ENCODE peak calls at places on chromosomes 13 and 19, in four cellular contexts. One of them, this sample, is unnamed.

GRCh38 chr13:66640231-66640630 is 589.9 kb downstream of the PCDH9 start:
- DNase-seq in stimulated activated CD4-positive, alpha-beta T cell treated with anti-CD3 and anti-CD28 coated beads, Interleukin-1b, Interleukin-23, amount 100 ng/mL, for 1 hour: no peak
- DNase-seq in activated naive CD8-positive, alpha-beta T cell treated with anti-CD3 and anti-CD28 coated beads, Interleukin-2, amount 10 ng/mL, durations not matched to agents 7 days and 5 days: no peak
- DNase-seq in activated CD4-positive, alpha-beta T cell treated with anti-CD3 and anti-CD28 coated beads, Interleukin-2, amount 50 U/mL, for 1 hour: no peak
- DNase-seq in this sample: no peak

GRCh38 chr13:41017744-41018582 is 1.2 kb downstream of the ELF1 start:
- DNase-seq in stimulated activated CD4-positive, alpha-beta T cell treated with anti-CD3 and anti-CD28 coated beads, Interleukin-1b, Interleukin-23, amount 100 ng/mL, for 1 hour: no peak
- DNase-seq in activated naive CD8-positive, alpha-beta T cell treated with anti-CD3 and anti-CD28 coated beads, Interleukin-2, amount 10 ng/mL, durations not matched to agents 7 days and 5 days: no peak
- DNase-seq in activated CD4-positive, alpha-beta T cell treated with anti-CD3 and anti-CD28 coated beads, Interleukin-2, amount 50 U/mL, for 1 hour: no peak
- DNase-seq in this sample: no peak

GRCh38 chr19:34345934-34346333 is 19.1 kb upstream of the GPI start:
- DNase-seq in stimulated activated CD4-positive, alpha-beta T cell treated with anti-CD3 and anti-CD28 coated beads, Interleukin-1b, Interleukin-23, amount 100 ng/mL, for 1 hour: peak
- DNase-seq in activated naive CD8-positive, alpha-beta T cell treated with anti-CD3 and anti-CD28 coated beads, Interleukin-2, amount 10 ng/mL, durations not matched to agents 7 days and 5 days: peak
- DNase-seq in activated CD4-positive, alpha-beta T cell treated with anti-CD3 and anti-CD28 coated beads, Interleukin-2, amount 50 U/mL, for 1 hour: peak
- DNase-seq in this sample: peak

GRCh38 chr19:57665261-57665806 is 3.4 kb upstream of the ZSCAN4 start:
- DNase-seq in stimulated activated CD4-positive, alpha-beta T cell treated with anti-CD3 and anti-CD28 coated beads, Interleukin-1b, Interleukin-23, amount 100 ng/mL, for 1 hour: no peak
- DNase-seq in activated naive CD8-positive, alpha-beta T cell treated with anti-CD3 and anti-CD28 coated beads, Interleukin-2, amount 10 ng/mL, durations not matched to agents 7 days and 5 days: no peak
- DNase-seq in activated CD4-positive, alpha-beta T cell treated with anti-CD3 and anti-CD28 coated beads, Interleukin-2, amount 50 U/mL, for 1 hour: no peak
- DNase-seq in this sample: no peak

GRCh38 chr19:35085947-35086346 is 29.7 kb upstream of the FXYD3 start:
- DNase-seq in stimulated activated CD4-positive, alpha-beta T cell treated with anti-CD3 and anti-CD28 coated beads, Interleukin-1b, Interleukin-23, amount 100 ng/mL, for 1 hour: no peak
- DNase-seq in activated naive CD8-positive, alpha-beta T cell treated with anti-CD3 and anti-CD28 coated beads, Interleukin-2, amount 10 ng/mL, durations not matched to agents 7 days and 5 days: no peak
- DNase-seq in activated CD4-positive, alpha-beta T cell treated with anti-CD3 and anti-CD28 coated beads, Interleukin-2, amount 50 U/mL, for 1 hour: no peak
- DNase-seq in this sample: no peak

GRCh38 chr13:21481359-21481758 is 22.3 kb upstream of the ZDHHC20 start:
- DNase-seq in stimulated activated CD4-positive, alpha-beta T cell treated with anti-CD3 and anti-CD28 coated beads, Interleukin-1b, Interleukin-23, amount 100 ng/mL, for 1 hour: no peak
- DNase-seq in activated naive CD8-positive, alpha-beta T cell treated with anti-CD3 and anti-CD28 coated beads, Interleukin-2, amount 10 ng/mL, durations not matched to agents 7 days and 5 days: no peak
- DNase-seq in activated CD4-positive, alpha-beta T cell treated with anti-CD3 and anti-CD28 coated beads, Interleukin-2, amount 50 U/mL, for 1 hour: no peak
- DNase-seq in this sample: no peak

GRCh38 chr19:43848821-43849220 is 21.7 kb downstream of the ZNF283 start:
- DNase-seq in stimulated activated CD4-positive, alpha-beta T cell treated with anti-CD3 and anti-CD28 coated beads, Interleukin-1b, Interleukin-23, amount 100 ng/mL, for 1 hour: no peak
- DNase-seq in activated naive CD8-positive, alpha-beta T cell treated with anti-CD3 and anti-CD28 coated beads, Interleukin-2, amount 10 ng/mL, durations not matched to agents 7 days and 5 days: no peak
- DNase-seq in activated CD4-positive, alpha-beta T cell treated with anti-CD3 and anti-CD28 coated beads, Interleukin-2, amount 50 U/mL, for 1 hour: no peak
- DNase-seq in this sample: no peak

GRCh38 chr19:43464089-43464775 is 1.2 kb downstream of the LYPD3 start:
- DNase-seq in stimulated activated CD4-positive, alpha-beta T cell treated with anti-CD3 and anti-CD28 coated beads, Interleukin-1b, Interleukin-23, amount 100 ng/mL, for 1 hour: peak
- DNase-seq in activated naive CD8-positive, alpha-beta T cell treated with anti-CD3 and anti-CD28 coated beads, Interleukin-2, amount 10 ng/mL, durations not matched to agents 7 days and 5 days: peak
- DNase-seq in activated CD4-positive, alpha-beta T cell treated with anti-CD3 and anti-CD28 coated beads, Interleukin-2, amount 50 U/mL, for 1 hour: no peak
- DNase-seq in this sample: peak

GRCh38 chr19:43687660-43687997 is 17.7 kb upstream of the PLAUR start:
- DNase-seq in stimulated activated CD4-positive, alpha-beta T cell treated with anti-CD3 and anti-CD28 coated beads, Interleukin-1b, Interleukin-23, amount 100 ng/mL, for 1 hour: no peak
- DNase-seq in activated naive CD8-positive, alpha-beta T cell treated with anti-CD3 and anti-CD28 coated beads, Interleukin-2, amount 10 ng/mL, durations not matched to agents 7 days and 5 days: no peak
- DNase-seq in activated CD4-positive, alpha-beta T cell treated with anti-CD3 and anti-CD28 coated beads, Interleukin-2, amount 50 U/mL, for 1 hour: no peak
- DNase-seq in this sample: no peak

GRCh38 chr13:23081901-23082300 is 98.9 kb upstream of the SGCG start:
- DNase-seq in stimulated activated CD4-positive, alpha-beta T cell treated with anti-CD3 and anti-CD28 coated beads, Interleukin-1b, Interleukin-23, amount 100 ng/mL, for 1 hour: no peak
- DNase-seq in activated naive CD8-positive, alpha-beta T cell treated with anti-CD3 and anti-CD28 coated beads, Interleukin-2, amount 10 ng/mL, durations not matched to agents 7 days and 5 days: no peak
- DNase-seq in activated CD4-positive, alpha-beta T cell treated with anti-CD3 and anti-CD28 coated beads, Interleukin-2, amount 50 U/mL, for 1 hour: no peak
- DNase-seq in this sample: no peak

GRCh38 chr13:113413178-113413897 is 40.0 kb downstream of the ADPRHL1 start:
- DNase-seq in stimulated activated CD4-positive, alpha-beta T cell treated with anti-CD3 and anti-CD28 coated beads, Interleukin-1b, Interleukin-23, amount 100 ng/mL, for 1 hour: no peak
- DNase-seq in activated naive CD8-positive, alpha-beta T cell treated with anti-CD3 and anti-CD28 coated beads, Interleukin-2, amount 10 ng/mL, durations not matched to agents 7 days and 5 days: no peak
- DNase-seq in activated CD4-positive, alpha-beta T cell treated with anti-CD3 and anti-CD28 coated beads, Interleukin-2, amount 50 U/mL, for 1 hour: no peak
- DNase-seq in this sample: no peak

GRCh38 chr13:36163809-36164308 is 32.7 kb upstream of the DCLK1 start:
- DNase-seq in stimulated activated CD4-positive, alpha-beta T cell treated with anti-CD3 and anti-CD28 coated beads, Interleukin-1b, Interleukin-23, amount 100 ng/mL, for 1 hour: no peak
- DNase-seq in activated naive CD8-positive, alpha-beta T cell treated with anti-CD3 and anti-CD28 coated beads, Interleukin-2, amount 10 ng/mL, durations not matched to agents 7 days and 5 days: no peak
- DNase-seq in activated CD4-positive, alpha-beta T cell treated with anti-CD3 and anti-CD28 coated beads, Interleukin-2, amount 50 U/mL, for 1 hour: no peak
- DNase-seq in this sample: peak

GRCh38 chr13:33228645-33229445 is 56.7 kb downstream of the STARD13 start:
- DNase-seq in stimulated activated CD4-positive, alpha-beta T cell treated with anti-CD3 and anti-CD28 coated beads, Interleukin-1b, Interleukin-23, amount 100 ng/mL, for 1 hour: no peak
- DNase-seq in activated naive CD8-positive, alpha-beta T cell treated with anti-CD3 and anti-CD28 coated beads, Interleukin-2, amount 10 ng/mL, durations not matched to agents 7 days and 5 days: no peak
- DNase-seq in activated CD4-positive, alpha-beta T cell treated with anti-CD3 and anti-CD28 coated beads, Interleukin-2, amount 50 U/mL, for 1 hour: no peak
- DNase-seq in this sample: peak

GRCh38 chr13:93690139-93690538 is 463.5 kb downstream of the GPC6 start:
- DNase-seq in stimulated activated CD4-positive, alpha-beta T cell treated with anti-CD3 and anti-CD28 coated beads, Interleukin-1b, Interleukin-23, amount 100 ng/mL, for 1 hour: no peak
- DNase-seq in activated naive CD8-positive, alpha-beta T cell treated with anti-CD3 and anti-CD28 coated beads, Interleukin-2, amount 10 ng/mL, durations not matched to agents 7 days and 5 days: no peak
- DNase-seq in activated CD4-positive, alpha-beta T cell treated with anti-CD3 and anti-CD28 coated beads, Interleukin-2, amount 50 U/mL, for 1 hour: no peak
- DNase-seq in this sample: no peak

GRCh38 chr13:42832341-42833153 is 51.2 kb downstream of the FAM216B start:
- DNase-seq in stimulated activated CD4-positive, alpha-beta T cell treated with anti-CD3 and anti-CD28 coated beads, Interleukin-1b, Interleukin-23, amount 100 ng/mL, for 1 hour: no peak
- DNase-seq in activated naive CD8-positive, alpha-beta T cell treated with anti-CD3 and anti-CD28 coated beads, Interleukin-2, amount 10 ng/mL, durations not matched to agents 7 days and 5 days: no peak
- DNase-seq in activated CD4-positive, alpha-beta T cell treated with anti-CD3 and anti-CD28 coated beads, Interleukin-2, amount 50 U/mL, for 1 hour: no peak
- DNase-seq in this sample: no peak

GRCh38 chr19:12847159-12848139 is 9.1 kb downstream of the MAST1 start:
- DNase-seq in stimulated activated CD4-positive, alpha-beta T cell treated with anti-CD3 and anti-CD28 coated beads, Interleukin-1b, Interleukin-23, amount 100 ng/mL, for 1 hour: peak
- DNase-seq in activated naive CD8-positive, alpha-beta T cell treated with anti-CD3 and anti-CD28 coated beads, Interleukin-2, amount 10 ng/mL, durations not matched to agents 7 days and 5 days: peak
- DNase-seq in activated CD4-positive, alpha-beta T cell treated with anti-CD3 and anti-CD28 coated beads, Interleukin-2, amount 50 U/mL, for 1 hour: peak
- DNase-seq in this sample: peak

GRCh38 chr19:35206379-35206778 is 22.2 kb downstream of the FAM187B start:
- DNase-seq in stimulated activated CD4-positive, alpha-beta T cell treated with anti-CD3 and anti-CD28 coated beads, Interleukin-1b, Interleukin-23, amount 100 ng/mL, for 1 hour: no peak
- DNase-seq in activated naive CD8-positive, alpha-beta T cell treated with anti-CD3 and anti-CD28 coated beads, Interleukin-2, amount 10 ng/mL, durations not matched to agents 7 days and 5 days: no peak
- DNase-seq in activated CD4-positive, alpha-beta T cell treated with anti-CD3 and anti-CD28 coated beads, Interleukin-2, amount 50 U/mL, for 1 hour: peak
- DNase-seq in this sample: no peak

GRCh38 chr13:76783798-76784197 is 102.4 kb downstream of the KCTD12 start:
- DNase-seq in stimulated activated CD4-positive, alpha-beta T cell treated with anti-CD3 and anti-CD28 coated beads, Interleukin-1b, Interleukin-23, amount 100 ng/mL, for 1 hour: no peak
- DNase-seq in activated naive CD8-positive, alpha-beta T cell treated with anti-CD3 and anti-CD28 coated beads, Interleukin-2, amount 10 ng/mL, durations not matched to agents 7 days and 5 days: no peak
- DNase-seq in activated CD4-positive, alpha-beta T cell treated with anti-CD3 and anti-CD28 coated beads, Interleukin-2, amount 50 U/mL, for 1 hour: no peak
- DNase-seq in this sample: no peak

GRCh38 chr13:83150616-83151307 is 731.5 kb downstream of the SLITRK1 start:
- DNase-seq in stimulated activated CD4-positive, alpha-beta T cell treated with anti-CD3 and anti-CD28 coated beads, Interleukin-1b, Interleukin-23, amount 100 ng/mL, for 1 hour: no peak
- DNase-seq in activated naive CD8-positive, alpha-beta T cell treated with anti-CD3 and anti-CD28 coated beads, Interleukin-2, amount 10 ng/mL, durations not matched to agents 7 days and 5 days: no peak
- DNase-seq in activated CD4-positive, alpha-beta T cell treated with anti-CD3 and anti-CD28 coated beads, Interleukin-2, amount 50 U/mL, for 1 hour: no peak
- DNase-seq in this sample: no peak

GRCh38 chr13:106523566-106523965 is 11.9 kb downstream of the EFNB2 start:
- DNase-seq in stimulated activated CD4-positive, alpha-beta T cell treated with anti-CD3 and anti-CD28 coated beads, Interleukin-1b, Interleukin-23, amount 100 ng/mL, for 1 hour: no peak
- DNase-seq in activated naive CD8-positive, alpha-beta T cell treated with anti-CD3 and anti-CD28 coated beads, Interleukin-2, amount 10 ng/mL, durations not matched to agents 7 days and 5 days: no peak
- DNase-seq in activated CD4-positive, alpha-beta T cell treated with anti-CD3 and anti-CD28 coated beads, Interleukin-2, amount 50 U/mL, for 1 hour: no peak
- DNase-seq in this sample: peak

GRCh38 chr13:113400621-113401451 is 36.9 kb upstream of the GRTP1 start:
- DNase-seq in stimulated activated CD4-positive, alpha-beta T cell treated with anti-CD3 and anti-CD28 coated beads, Interleukin-1b, Interleukin-23, amount 100 ng/mL, for 1 hour: no peak
- DNase-seq in activated naive CD8-positive, alpha-beta T cell treated with anti-CD3 and anti-CD28 coated beads, Interleukin-2, amount 10 ng/mL, durations not matched to agents 7 days and 5 days: no peak
- DNase-seq in activated CD4-positive, alpha-beta T cell treated with anti-CD3 and anti-CD28 coated beads, Interleukin-2, amount 50 U/mL, for 1 hour: no peak
- DNase-seq in this sample: no peak

GRCh38 chr13:108220042-108220441 is 1.9 kb downstream of the ABHD13 start:
- DNase-seq in stimulated activated CD4-positive, alpha-beta T cell treated with anti-CD3 and anti-CD28 coated beads, Interleukin-1b, Interleukin-23, amount 100 ng/mL, for 1 hour: no peak
- DNase-seq in activated naive CD8-positive, alpha-beta T cell treated with anti-CD3 and anti-CD28 coated beads, Interleukin-2, amount 10 ng/mL, durations not matched to agents 7 days and 5 days: no peak
- DNase-seq in activated CD4-positive, alpha-beta T cell treated with anti-CD3 and anti-CD28 coated beads, Interleukin-2, amount 50 U/mL, for 1 hour: no peak
- DNase-seq in this sample: no peak

This sample was measured in SK-N-DZ.